ENCODE peak calls at places on chromosome 19, in nine cellular contexts. B, O, G, J, W, H, M, U and N are unnamed samples.
A peak's percentile ranks its signal among the peaks of the same experiment; 100 is the strongest.

GRCh38 chr19:11736696-11737095 is 2.0 kb downstream of the ZNF823 start:
- DNase-seq in H (no peak), W (no peak), G (peak; percentile 31), U (no peak), B (peak; percentile 34), M (no peak), O (no peak), J (peak; percentile 9), N (peak; percentile 63)

GRCh38 chr19:24074720-24075119 is 12.3 kb upstream of the ZNF254 start:
- DNase-seq in J (no peak), H (no peak), G (no peak), M (no peak), U (no peak), W (no peak), B (no peak), O (no peak), N (no peak)

GRCh38 chr19:10773969-10774368 is 56.1 kb downstream of the DNM2 start:
- DNase-seq in W (no peak), O (no peak), H (no peak), G (no peak), J (no peak), U (no peak), M (no peak), B (no peak), N (no peak)

GRCh38 chr19:55493052-55493649 is 4.9 kb downstream of the SSC5D start:
- DNase-seq in B (no peak), O (no peak), W (no peak), G (no peak), M (no peak), U (no peak), J (no peak), H (no peak), N (no peak)

GRCh38 chr19:54299126-54299498 is 13.9 kb downstream of the LILRA5 start:
- DNase-seq in O (no peak), H (no peak), U (no peak), B (no peak), M (no peak), W (no peak), J (no peak), G (no peak), N (no peak)

GRCh38 chr19:53432088-53432661 is 391 bp downstream of the ZNF761 start:
- DNase-seq in G (no peak), M (no peak), O (no peak), J (no peak), U (no peak), B (no peak), W (no peak), H (peak; percentile 54), N (peak; percentile 60)

GRCh38 chr19:54121259-54121658 is 5.7 kb downstream of the PRPF31 start:
- DNase-seq in O (no peak), H (no peak), G (no peak), W (no peak), U (no peak), B (no peak), J (peak; percentile 12), M (no peak), N (no peak)

GRCh38 chr19:12647490-12648071 is 19.0 kb downstream of the MAN2B1 start:
- DNase-seq in H (peak; percentile 60), J (peak; percentile 83), O (no peak), M (no peak), U (no peak), B (peak; percentile 81), W (no peak), G (peak; percentile 87), N (no peak)

GRCh38 chr19:10535613-10536012 is 8.1 kb upstream of the ATG4D start:
- DNase-seq in H (no peak), W (no peak), G (no peak), O (no peak), U (no peak), B (no peak), J (no peak), M (peak; percentile 65), N (no peak)

GRCh38 chr19:10450853-10451609 is 30.7 kb downstream of the PDE4A start:
- DNase-seq in B (no peak), M (no peak), O (no peak), G (peak; percentile 93), W (no peak), H (peak; percentile 51), U (no peak), J (peak; percentile 27), N (no peak)

GRCh38 chr19:47310819-47311218 is 1.2 kb downstream of the C5AR1 start:
- DNase-seq in O (no peak), H (no peak), M (no peak), U (no peak), B (peak; percentile 48), G (no peak), J (no peak), W (no peak), N (no peak)

GRCh38 chr19:14432817-14433453 is at the start of gene PKN1:
- DNase-seq in M (no peak), J (no peak), B (no peak), O (no peak), U (no peak), W (no peak), H (peak; percentile 91), G (peak; percentile 52), N (no peak)

GRCh38 chr19:56566904-56567273 is 379 bp upstream of the ZNF470 start:
- DNase-seq in G (peak; percentile 67), W (no peak), M (peak; percentile 20), J (peak; percentile 18), U (no peak), O (no peak), H (no peak), B (peak; percentile 39), N (peak; percentile 57)

GRCh38 chr19:51467864-51468544 is 9.8 kb upstream of the SIGLEC8 start:
- DNase-seq in B (no peak), H (no peak), J (no peak), M (no peak), W (no peak), G (no peak), O (no peak), U (no peak), N (no peak)

GRCh38 chr19:50361290-50362029 is 4.0 kb downstream of the NAPSA start:
- DNase-seq in O (no peak), J (no peak), H (no peak), M (no peak), W (no peak), B (no peak), G (no peak), U (peak; percentile 37), N (no peak)

GRCh38 chr19:53977991-53978731 is 13.3 kb upstream of the CACNG6 start:
- DNase-seq in W (no peak), G (no peak), J (no peak), U (peak; percentile 40), B (peak; percentile 20), O (peak; percentile 97), H (peak; percentile 99), M (no peak), N (peak; percentile 60)

GRCh38 chr19:40596608-40597328 is 4.4 kb upstream of the LTBP4 start:
- DNase-seq in J (peak; percentile 37), U (peak; percentile 67), W (no peak), O (no peak), H (peak; percentile 84), G (peak; percentile 54), M (no peak), B (peak; percentile 75), N (no peak)

GRCh38 chr19:27774337-27774736 is 1438.6 kb downstream of the UQCRFS1 start:
- DNase-seq in W (no peak), O (no peak), G (no peak), J (no peak), U (no peak), M (no peak), B (no peak), H (no peak), N (peak; percentile 23)

GRCh38 chr19:55467236-55468053 is 2.9 kb upstream of the C19orf85 start:
- DNase-seq in J (peak; percentile 59), H (peak; percentile 70), U (no peak), B (peak; percentile 61), G (peak; percentile 62), M (no peak), W (peak; percentile 63), O (no peak), N (peak; percentile 81)

GRCh38 chr19:58145849-58146248 is 4.7 kb downstream of the ZNF329 start:
- DNase-seq in G (no peak), B (no peak), O (no peak), U (no peak), M (no peak), H (no peak), J (no peak), W (no peak), N (no peak)
- H3K4me3 ChIP-seq in G (no peak overlapping the region), B (no peak overlapping the region), O (no peak overlapping the region), U (no peak overlapping the region), M (no peak overlapping the region), H (no peak overlapping the region), J (no peak overlapping the region), W (no peak overlapping the region), N (no peak overlapping the region)

GRCh38 chr19:17743874-17744273 is 7.4 kb upstream of the FCHO1 start:
- DNase-seq in U (no peak), O (no peak), J (no peak), H (no peak), G (no peak), W (no peak), M (no peak), B (no peak), N (no peak)
- H3K36me3 ChIP-seq in U (no peaks in the 10 kb centered on the region), O (no peaks in the 10 kb centered on the region), J (no peaks in the 10 kb centered on the region), H (no peaks in the 10 kb centered on the region), G (no peaks in the 10 kb centered on the region), W (no peaks in the 10 kb centered on the region), M (no peaks in the 10 kb centered on the region), B (no peaks in the 10 kb centered on the region), N (no peaks in the 10 kb centered on the region)

GRCh38 chr19:1873524-1874473 is 10.4 kb upstream of the KLF16 start:
- DNase-seq in J (no peak), G (no peak), O (no peak), W (no peak), B (peak; percentile 76), H (no peak), M (no peak), U (no peak), N (no peak)
- H3K27ac ChIP-seq in J (peak overlapping the region; percentile 72), G (no peak overlapping the region), O (peak overlapping the region; percentile 83), W (peak overlapping the region; percentile 78), B (peak overlapping the region; percentile 95), H (no peak overlapping the region), M (peak overlapping the region; percentile 95), U (peak overlapping the region; percentile 95), N (peak overlapping the region; percentile 96)

GRCh38 chr19:6532244-6532999 is 1.6 kb downstream of the TNFSF9 start:
- DNase-seq in U (no peak), J (no peak), W (no peak), M (no peak), G (no peak), O (no peak), H (no peak), B (no peak), N (no peak)

GRCh38 chr19:6530385-6531162 is at the start of gene TNFSF9:
- DNase-seq in G (peak; percentile 96), O (no peak), B (peak; percentile 94), J (peak; percentile 75), M (peak; percentile 72), W (peak; percentile 84), H (peak; percentile 92), U (peak; percentile 70), N (peak; percentile 92)

GRCh38 chr19:6533000-6533328 is 2.1 kb downstream of the TNFSF9 start:
- DNase-seq in O (no peak), G (no peak), H (no peak), B (no peak), U (no peak), J (no peak), M (no peak), W (no peak), N (no peak)

GRCh38 chr19:6531163-6531955 is 533 bp downstream of the TNFSF9 start:
- DNase-seq in J (no peak), M (no peak), O (no peak), H (no peak), G (no peak), U (no peak), W (no peak), B (no peak), N (no peak)

GRCh38 chr19:6531956-6532243 is 1.1 kb downstream of the TNFSF9 start:
- DNase-seq in O (no peak), G (no peak), B (no peak), U (no peak), H (no peak), W (no peak), M (no peak), J (no peak), N (no peak)
- H3K4me3 ChIP-seq in O (peak overlapping the region; percentile 51), G (no peak overlapping the region), B (peak overlapping the region; percentile 56), U (peak overlapping the region; percentile 91), H (no peak overlapping the region), W (no peak overlapping the region), M (no peak overlapping the region), J (no peak overlapping the region), N (no peak overlapping the region)